ENCODE peak calls at places on chromosome 14, in five cellular contexts. H is HFF-Myc, F is IMR-90, D is heart right ventricle, E is mammary epithelial cell. Y is an unnamed sample.

GRCh38 chr14:74048291-74048690 is 29.1 kb downstream of the BBOF1 start:
- DNase-seq in H (no peak), F (peak; percentile 53), D (no peak), E (peak; percentile 38), Y (no peak)

GRCh38 chr14:84825481-84825880 is 704.5 kb upstream of the FLRT2 start:
- DNase-seq in H (no peak), F (peak; percentile 13), D (no peak), E (peak; percentile 63), Y (no peak)

GRCh38 chr14:34920339-34920738 is 45.2 kb upstream of the BAZ1A start:
- DNase-seq in H (peak; percentile 3), F (peak; percentile 66), D (no peak), E (no peak), Y (no peak)

GRCh38 chr14:89041245-89041585 is 216.8 kb downstream of the TTC8 start:
- DNase-seq in H (no peak), F (no peak), D (no peak), E (peak; percentile 59), Y (no peak)

GRCh38 chr14:105055736-105056302 is 9.4 kb downstream of the GPR132 start:
- DNase-seq in H (no peak), F (no peak), D (no peak), E (no peak), Y (no peak)

GRCh38 chr14:56379956-56380355 is 199.6 kb upstream of the TMEM260 start:
- DNase-seq in H (no peak), F (no peak), D (no peak), E (no peak), Y (no peak)

GRCh38 chr14:21075719-21076437 is 5.8 kb downstream of the ARHGEF40 start:
- DNase-seq in H (no peak), F (no peak), D (no peak), E (no peak), Y (no peak)

GRCh38 chr14:24368562-24369252 is 723 bp downstream of the NFATC4 start:
- DNase-seq in H (peak; percentile 70), F (peak; percentile 74), D (peak; percentile 43), E (no peak), Y (peak; percentile 66)

GRCh38 chr14:88002421-88002820 is 2.5 kb upstream of the GPR65 start:
- DNase-seq in H (no peak), F (no peak), D (no peak), E (no peak), Y (peak; percentile 62)

GRCh38 chr14:98226411-98226810 is 1045.6 kb downstream of the BCL11B start:
- DNase-seq in H (no peak), F (no peak), D (no peak), E (no peak), Y (no peak)

GRCh38 chr14:99287269-99287942 is 15.4 kb upstream of the BCL11B start:
- DNase-seq in H (no peak), F (no peak), D (no peak), E (no peak), Y (peak; percentile 60)

GRCh38 chr14:31261859-31262739 is 54.5 kb upstream of the HECTD1 start:
- DNase-seq in H (no peak), F (peak; percentile 63), D (peak; percentile 14), E (no peak), Y (no peak)

GRCh38 chr14:74049886-74050495 is 30.8 kb downstream of the BBOF1 start:
- DNase-seq in H (no peak), F (no peak), D (no peak), E (no peak), Y (no peak)

GRCh38 chr14:100586520-100587247 is 533 bp downstream of the BEGAIN start:
- DNase-seq in H (peak; percentile 16), F (no peak), D (no peak), E (peak; percentile 75), Y (peak; percentile 46)

GRCh38 chr14:79842270-79842669 is 369.0 kb downstream of the DIO2 start:
- DNase-seq in H (no peak), F (peak; percentile 92), D (peak; percentile 29), E (peak; percentile 16), Y (no peak)

GRCh38 chr14:95609398-95609990 is 74.6 kb downstream of the GLRX5 start:
- DNase-seq in H (no peak), F (peak; percentile 23), D (peak; percentile 7), E (peak; percentile 17), Y (peak; percentile 40)

GRCh38 chr14:68757618-68758081 is 35.2 kb downstream of the ZFP36L1 start:
- DNase-seq in H (no peak), F (peak; percentile 28), D (peak; percentile 51), E (no peak), Y (no peak)

GRCh38 chr14:54472291-54472690 is 16.5 kb downstream of the GMFB start:
- DNase-seq in H (no peak), F (no peak), D (no peak), E (no peak), Y (no peak)

GRCh38 chr14:100234511-100234910 is 4.4 kb upstream of the YY1 start:
- DNase-seq in H (no peak), F (no peak), D (no peak), E (no peak), Y (no peak)

GRCh38 chr14:26917086-26917485 is 319.3 kb upstream of the NOVA1 start:
- DNase-seq in H (peak; percentile 11), F (peak; percentile 2), D (peak; percentile 16), E (no peak), Y (no peak)

GRCh38 chr14:86196476-86196875 is 666.5 kb downstream of the FLRT2 start:
- DNase-seq in H (no peak), F (peak; percentile 4), D (no peak), E (no peak), Y (no peak)

GRCh38 chr14:101467181-101467926 is 93.9 kb upstream of the DIO3 start:
- DNase-seq in H (no peak), F (no peak), D (no peak), E (no peak), Y (no peak)

GRCh38 chr14:101082436-101083384 is 179.2 kb upstream of the RTL1 start:
- DNase-seq in H (no peak), F (no peak), D (no peak), E (no peak), Y (no peak)

GRCh38 chr14:24172261-24172860 is 481 bp downstream of the REC8 start:
- DNase-seq in H (no peak), F (no peak), D (no peak), E (no peak), Y (no peak)

GRCh38 chr14:98578204-98578603 is 693.8 kb downstream of the BCL11B start:
- DNase-seq in H (no peak), F (no peak), D (no peak), E (peak; percentile 94), Y (no peak)

GRCh38 chr14:34232790-34233189 is 229.2 kb downstream of the SPTSSA start:
- DNase-seq in H (no peak), F (no peak), D (no peak), E (no peak), Y (no peak)

GRCh38 chr14:40697221-40697620 is 909.5 kb upstream of the LRFN5 start:
- DNase-seq in H (no peak), F (no peak), D (no peak), E (no peak), Y (no peak)

GRCh38 chr14:104830781-104831180 is 29.9 kb downstream of the ZBTB42 start:
- DNase-seq in H (no peak), F (no peak), D (no peak), E (no peak), Y (no peak)

GRCh38 chr14:38291681-38292459 is 36.0 kb upstream of the CLEC14A start:
- DNase-seq in H (no peak), F (peak; percentile 34), D (no peak), E (no peak), Y (no peak)

GRCh38 chr14:93009471-93010117 is 86.6 kb downstream of the CHGA start:
- DNase-seq in H (no peak), F (no peak), D (no peak), E (no peak), Y (no peak)

GRCh38 chr14:90132821-90133570 is 71.2 kb downstream of the KCNK13 start:
- DNase-seq in H (no peak), F (peak; percentile 26), D (no peak), E (no peak), Y (no peak)

GRCh38 chr14:69316449-69317391 is 56.8 kb downstream of the GALNT16 start:
- DNase-seq in H (peak; percentile 96), F (peak; percentile 98), D (peak; percentile 84), E (peak; percentile 71), Y (no peak)

GRCh38 chr14:104924421-104925213 is at the start of gene PLD4:
- DNase-seq in H (no peak), F (no peak), D (no peak), E (no peak), Y (no peak)

GRCh38 chr14:89248430-89249295 is 168.4 kb downstream of the FOXN3 start:
- DNase-seq in H (no peak), F (no peak), D (no peak), E (no peak), Y (no peak)

GRCh38 chr14:61355892-61356325 is 34.5 kb downstream of the PRKCH start:
- DNase-seq in H (peak; percentile 5), F (peak; percentile 11), D (peak; percentile 80), E (peak; percentile 94), Y (peak; percentile 80)

GRCh38 chr14:70982204-70982603 is 74.9 kb downstream of the PCNX1 start:
- DNase-seq in H (no peak), F (no peak), D (no peak), E (no peak), Y (no peak)

GRCh38 chr14:50023671-50024490 is 92.5 kb downstream of the VCPKMT start:
- DNase-seq in H (no peak), F (peak; percentile 89), D (no peak), E (peak; percentile 87), Y (no peak)

GRCh38 chr14:100844082-100844408 is 18.1 kb downstream of the MEG3 start:
- DNase-seq in H (no peak), F (no peak), D (no peak), E (no peak), Y (peak; percentile 68)

GRCh38 chr14:99187858-99188257 is 84.1 kb downstream of the BCL11B start:
- DNase-seq in H (no peak), F (no peak), D (no peak), E (no peak), Y (peak; percentile 57)

GRCh38 chr14:58942516-58942915 is 246.0 kb upstream of the DAAM1 start:
- DNase-seq in H (no peak), F (peak; percentile 31), D (no peak), E (peak; percentile 53), Y (no peak)
- TF ChIP-seq CTCF in H (no peak), F (no peak), D (no peak), E (no peak), Y (no peak)

GRCh38 chr14:67674139-67674479 is 323 bp downstream of the VTI1B start:
- DNase-seq in H (no peak), F (peak; percentile 45), D (peak; percentile 76), E (peak; percentile 58), Y (peak; percentile 56)
- TF ChIP-seq CTCF in H (peak; percentile 9), F (peak; percentile 10), D (peak; percentile 44), E (no peak), Y (no peak)

GRCh38 chr14:94412671-94413638 is 24.6 kb upstream of the SERPINA1 start:
- DNase-seq in H (no peak), F (no peak), D (no peak), E (peak; percentile 51), Y (no peak)
- TF ChIP-seq CTCF in H (peak; percentile 8), F (peak; percentile 42), D (peak; percentile 6), E (peak; percentile 50), Y (no peak)

GRCh38 chr14:76546426-76547221 is 170.7 kb downstream of the ESRRB start:
- DNase-seq in H (peak; percentile 3), F (no peak), D (no peak), E (peak; percentile 61), Y (peak; percentile 34)
- TF ChIP-seq CTCF in H (peak; percentile 62), F (peak; percentile 14), D (peak; percentile 41), E (peak; percentile 65), Y (peak; percentile 63)

Y was measured in activated CD8-positive, alpha-beta T cell treated with anti-CD3 and anti-CD28 coated beads for 36 hours.